ENCODE peak calls at places on chromosomes 3 and 15, in ten cellular contexts. V is WTC11; R is astrocyte of the spinal cord; U is uterus; H is lower lobe of right lung; E is glutamatergic neuron; G is neural crest cell; Z is left ventricle myocardium inferior; J is CD4-positive, alpha-beta T cell; F is mucosa of descending colon. C is an unnamed sample.

GRCh38 chr3:58724376-58724775 is 57.8 kb upstream of the FAM3D start:
- DNase-seq in V (no peak), R (no peak), U (no peak), H (no peak), E (no peak), G (no peak), Z (no peak), J (no peak), F (no peak), C (no peak)

GRCh38 chr3:11653298-11654055 is 9.8 kb upstream of the VGLL4 start:
- DNase-seq in V (no peak), R (no peak), U (no peak), H (no peak), E (no peak), G (no peak), Z (no peak), J (no peak), F (no peak), C (no peak)

GRCh38 chr15:95581595-95581994 is 748.9 kb upstream of the NR2F2 start:
- DNase-seq in V (no peak), R (no peak), U (no peak), H (no peak), E (no peak), G (no peak), Z (no peak), J (no peak), F (no peak), C (no peak)

GRCh38 chr3:74469151-74469550 is 145.3 kb downstream of the CNTN3 start:
- DNase-seq in V (no peak), R (no peak), U (no peak), H (no peak), E (no peak), G (no peak), Z (no peak), J (no peak), F (no peak), C (no peak)

GRCh38 chr3:150077581-150078247 is 107.0 kb upstream of the PFN2 start:
- DNase-seq in V (no peak), R (no peak), U (no peak), H (no peak), E (no peak), G (no peak), Z (no peak), J (no peak), F (no peak), C (peak)

GRCh38 chr15:55434989-55435825 is 26.9 kb downstream of the PIERCE2 start:
- DNase-seq in V (no peak), R (peak), U (no peak), H (no peak), E (no peak), G (no peak), Z (no peak), J (no peak), F (no peak), C (peak)

GRCh38 chr3:7607083-7607482 is 746.2 kb downstream of the GRM7 start:
- DNase-seq in V (no peak), R (no peak), U (no peak), H (no peak), E (no peak), G (no peak), Z (no peak), J (no peak), F (no peak), C (no peak)

GRCh38 chr15:69802432-69802831 is 295.3 kb downstream of the TLE3 start:
- DNase-seq in V (no peak), R (no peak), U (no peak), H (no peak), E (no peak), G (no peak), Z (no peak), J (no peak), F (no peak), C (no peak)

GRCh38 chr3:20563236-20563635 is 377.2 kb upstream of the SGO1 start:
- DNase-seq in V (no peak), R (no peak), U (no peak), H (no peak), E (no peak), G (no peak), Z (no peak), J (no peak), F (no peak), C (no peak)

GRCh38 chr15:69957175-69957574 is 140.5 kb downstream of the TLE3 start:
- DNase-seq in V (no peak), R (no peak), U (no peak), H (no peak), E (no peak), G (no peak), Z (no peak), J (no peak), F (no peak), C (no peak)

GRCh38 chr3:115660646-115661442 is 37.5 kb downstream of the GAP43 start:
- DNase-seq in V (no peak), R (no peak), U (no peak), H (no peak), E (no peak), G (no peak), Z (peak), J (no peak), F (no peak), C (no peak)

GRCh38 chr3:193798097-193798496 is 205.1 kb downstream of the OPA1 start:
- DNase-seq in V (no peak), R (no peak), U (no peak), H (no peak), E (no peak), G (no peak), Z (no peak), J (no peak), F (no peak), C (peak)

GRCh38 chr3:30858894-30859389 is 35.5 kb downstream of the GADL1 start:
- DNase-seq in V (no peak), R (no peak), U (no peak), H (no peak), E (no peak), G (no peak), Z (no peak), J (no peak), F (no peak), C (no peak)

GRCh38 chr15:65512189-65512588 is 5.3 kb downstream of the DPP8 start:
- DNase-seq in V (no peak), R (no peak), U (no peak), H (no peak), E (no peak), G (no peak), Z (no peak), J (no peak), F (no peak), C (no peak)

GRCh38 chr3:161163297-161163696 is 57.8 kb upstream of the NMD3 start:
- DNase-seq in V (no peak), R (peak), U (no peak), H (no peak), E (no peak), G (no peak), Z (no peak), J (no peak), F (no peak), C (peak)

GRCh38 chr3:191085091-191085490 is 114.0 kb upstream of the OSTN start:
- DNase-seq in V (no peak), R (peak), U (no peak), H (no peak), E (no peak), G (no peak), Z (no peak), J (no peak), F (no peak), C (peak)

GRCh38 chr15:71448688-71449114 is 333.4 kb downstream of the THSD4 start:
- DNase-seq in V (peak), R (peak), U (peak), H (no peak), E (peak), G (peak), Z (no peak), J (no peak), F (no peak), C (peak)

GRCh38 chr3:141448606-141449216 is 38.1 kb upstream of the RASA2 start:
- DNase-seq in V (no peak), R (peak), U (no peak), H (no peak), E (no peak), G (no peak), Z (no peak), J (no peak), F (no peak), C (peak)

GRCh38 chr15:71588746-71589145 is 221.6 kb upstream of the NR2E3 start:
- DNase-seq in V (no peak), R (peak), U (no peak), H (no peak), E (no peak), G (no peak), Z (no peak), J (no peak), F (no peak), C (peak)

GRCh38 chr15:68557469-68558317 is 21.1 kb upstream of the CORO2B start:
- DNase-seq in V (no peak), R (no peak), U (peak), H (no peak), E (no peak), G (no peak), Z (no peak), J (no peak), F (no peak), C (no peak)

GRCh38 chr3:49386056-49386756 is 25.6 kb downstream of the RHOA start:
- DNase-seq in V (no peak), R (no peak), U (no peak), H (no peak), E (no peak), G (no peak), Z (no peak), J (no peak), F (no peak), C (no peak)

GRCh38 chr3:113070226-113071220 is 79.7 kb downstream of the GTPBP8 start:
- DNase-seq in V (no peak), R (peak), U (no peak), H (no peak), E (no peak), G (no peak), Z (no peak), J (no peak), F (no peak), C (peak)

GRCh38 chr3:55824406-55824805 is 337.3 kb upstream of the WNT5A start:
- DNase-seq in V (no peak), R (no peak), U (no peak), H (no peak), E (no peak), G (no peak), Z (no peak), J (no peak), F (no peak), C (no peak)

GRCh38 chr3:107392549-107393165 is 15.4 kb downstream of the CCDC54 start:
- DNase-seq in V (no peak), R (peak), U (no peak), H (no peak), E (no peak), G (no peak), Z (no peak), J (no peak), F (no peak), C (peak)

GRCh38 chr3:175342196-175342595 is 483.1 kb downstream of the NAALADL2 start:
- DNase-seq in V (no peak), R (no peak), U (no peak), H (no peak), E (no peak), G (no peak), Z (no peak), J (no peak), F (no peak), C (no peak)

GRCh38 chr3:124780767-124781485 is 50.7 kb downstream of the UMPS start:
- DNase-seq in V (no peak), R (peak), U (peak), H (peak), E (no peak), G (no peak), Z (peak), J (no peak), F (peak), C (peak)

GRCh38 chr15:100493213-100493612 is 35.5 kb downstream of the CERS3 start:
- DNase-seq in V (no peak), R (no peak), U (no peak), H (no peak), E (no peak), G (no peak), Z (no peak), J (no peak), F (no peak), C (no peak)

GRCh38 chr3:135513106-135514063 is 452.1 kb upstream of the PPP2R3A start:
- DNase-seq in V (no peak), R (peak), U (no peak), H (no peak), E (no peak), G (no peak), Z (no peak), J (no peak), F (no peak), C (peak)

GRCh38 chr3:62211675-62212429 is 161.5 kb downstream of the FEZF2 start:
- DNase-seq in V (no peak), R (peak), U (no peak), H (no peak), E (no peak), G (no peak), Z (no peak), J (no peak), F (no peak), C (no peak)

DNA sequence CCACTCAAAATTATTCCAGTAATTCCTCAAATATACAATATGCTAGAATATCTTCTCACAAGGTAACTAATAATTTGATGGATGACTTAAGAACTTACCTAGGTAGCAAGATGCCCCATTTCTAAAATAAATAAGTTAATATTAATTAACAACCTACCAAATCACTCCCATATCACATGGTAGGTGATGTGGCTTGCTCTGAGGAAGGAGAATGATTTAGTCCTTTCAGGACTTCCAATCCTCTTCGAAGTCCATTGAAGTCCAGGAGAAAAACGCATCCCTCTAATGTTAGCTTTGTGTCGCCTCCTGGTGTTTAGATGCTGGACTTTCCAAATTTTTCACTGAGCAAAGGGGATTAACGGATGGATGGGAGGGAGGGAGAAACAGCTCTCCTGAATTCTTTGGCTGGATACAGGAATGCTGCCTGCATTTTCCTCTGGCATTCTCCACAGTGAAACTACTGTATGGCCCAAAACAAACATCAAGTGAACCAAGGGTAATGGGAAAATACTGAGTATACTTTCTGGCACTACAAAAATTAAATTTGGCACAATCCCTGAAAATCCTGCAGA is 58.6 kb downstream of the PRICKLE2 start:
- DNase-seq in V (peak), R (no peak), U (no peak), H (no peak), E (no peak), G (no peak), Z (no peak), J (no peak), F (no peak), C (peak)
- TF ChIP-seq CTCF in V (peak), R (peak), U (no peak), H (no peak), E (peak), G (peak), Z (peak), J (no peak), F (no peak), C (peak)

GRCh38 chr3:52295809-52296208 is 8.2 kb downstream of the GLYCTK start:
- DNase-seq in V (no peak), R (no peak), U (no peak), H (peak), E (no peak), G (no peak), Z (no peak), J (no peak), F (peak), C (no peak)

GRCh38 chr3:52299247-52299657 is 11.6 kb downstream of the GLYCTK start:
- DNase-seq in V (no peak), R (no peak), U (no peak), H (no peak), E (no peak), G (peak), Z (no peak), J (no peak), F (no peak), C (no peak)

GRCh38 chr3:52297242-52298146 is 9.9 kb downstream of the GLYCTK start:
- DNase-seq in V (no peak), R (no peak), U (no peak), H (no peak), E (no peak), G (no peak), Z (no peak), J (no peak), F (peak), C (no peak)

GRCh38 chr3:52299815-52300611 is 12.4 kb downstream of the GLYCTK start:
- DNase-seq in V (peak), R (peak), U (peak), H (peak), E (no peak), G (peak), Z (peak), J (no peak), F (no peak), C (peak)

GRCh38 chr3:52298147-52299098 is 10.8 kb downstream of the GLYCTK start:
- DNase-seq in V (peak), R (no peak), U (no peak), H (no peak), E (no peak), G (no peak), Z (no peak), J (no peak), F (peak), C (no peak)
- TF ChIP-seq CTCF in V (no peak), R (no peak), U (no peak), H (no peak), E (no peak), G (no peak), Z (no peak), J (no peak), F (no peak), C (no peak)

GRCh38 chr3:117736851-117737250 is 1027.3 kb downstream of the TUSC7 start:
- DNase-seq in V (no peak), R (peak), U (no peak), H (no peak), E (no peak), G (no peak), Z (no peak), J (no peak), F (no peak), C (peak)
- TF ChIP-seq CTCF in V (no peak), R (no peak), U (no peak), H (no peak), E (no peak), G (no peak), Z (no peak), J (no peak), F (no peak), C (no peak)

GRCh38 chr15:90611157-90611556 is 81.4 kb downstream of the CRTC3 start:
- DNase-seq in V (no peak), R (no peak), U (no peak), H (no peak), E (no peak), G (no peak), Z (no peak), J (no peak), F (no peak), C (no peak)
- TF ChIP-seq CTCF in V (no peak), R (no peak), U (no peak), H (no peak), E (no peak), G (no peak), Z (no peak), J (no peak), F (no peak), C (no peak)

GRCh38 chr15:74121858-74122257 is 8.5 kb upstream of the ISLR2 start:
- DNase-seq in V (no peak), R (no peak), U (no peak), H (no peak), E (no peak), G (no peak), Z (no peak), J (no peak), F (no peak), C (no peak)

GRCh38 chr15:74122403-74123130 is 7.8 kb upstream of the ISLR2 start:
- DNase-seq in V (no peak), R (no peak), U (no peak), H (no peak), E (no peak), G (no peak), Z (no peak), J (no peak), F (no peak), C (no peak)

GRCh38 chr15:74123131-74123429 is 7.3 kb upstream of the ISLR2 start:
- DNase-seq in V (peak), R (no peak), U (no peak), H (no peak), E (no peak), G (no peak), Z (no peak), J (no peak), F (no peak), C (no peak)

GRCh38 chr15:74121040-74121439 is 9.3 kb upstream of the ISLR2 start:
- DNase-seq in V (no peak), R (no peak), U (no peak), H (no peak), E (no peak), G (no peak), Z (no peak), J (no peak), F (no peak), C (no peak)

GRCh38 chr15:74120426-74120825 is 10.0 kb upstream of the ISLR2 start:
- DNase-seq in V (no peak), R (no peak), U (no peak), H (no peak), E (no peak), G (no peak), Z (no peak), J (no peak), F (no peak), C (no peak)
- TF ChIP-seq CTCF in V (no peak), R (no peak), U (no peak), H (no peak), E (no peak), G (no peak), Z (no peak), J (no peak), F (no peak), C (no peak)

DNA sequence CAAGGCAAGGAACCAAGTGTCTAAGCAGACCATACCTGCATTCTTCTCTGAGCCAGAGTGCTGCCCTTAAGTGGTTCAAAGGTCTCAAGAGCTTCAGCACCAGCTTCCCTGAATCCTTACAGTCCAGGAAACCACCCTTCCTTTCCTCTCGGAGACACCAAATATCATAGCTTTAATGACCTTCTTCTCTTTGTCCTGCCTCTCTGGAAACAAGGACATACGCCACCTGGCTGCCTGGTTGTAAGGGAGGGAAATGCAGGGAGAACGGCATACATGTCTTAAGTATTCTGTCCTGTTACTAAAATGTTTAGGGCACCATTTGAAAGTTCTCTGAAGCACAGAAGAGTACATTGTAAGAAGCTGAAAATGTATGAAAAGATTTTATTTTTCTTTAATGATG is 155.6 kb upstream of the ARRDC4 start:
- DNase-seq in V (no peak), R (no peak), U (no peak), H (no peak), E (no peak), G (no peak), Z (no peak), J (no peak), F (no peak), C (no peak)
- TF ChIP-seq CTCF in V (no peak), R (no peak), U (no peak), H (no peak), E (no peak), G (no peak), Z (no peak), J (no peak), F (no peak), C (no peak)

DNA sequence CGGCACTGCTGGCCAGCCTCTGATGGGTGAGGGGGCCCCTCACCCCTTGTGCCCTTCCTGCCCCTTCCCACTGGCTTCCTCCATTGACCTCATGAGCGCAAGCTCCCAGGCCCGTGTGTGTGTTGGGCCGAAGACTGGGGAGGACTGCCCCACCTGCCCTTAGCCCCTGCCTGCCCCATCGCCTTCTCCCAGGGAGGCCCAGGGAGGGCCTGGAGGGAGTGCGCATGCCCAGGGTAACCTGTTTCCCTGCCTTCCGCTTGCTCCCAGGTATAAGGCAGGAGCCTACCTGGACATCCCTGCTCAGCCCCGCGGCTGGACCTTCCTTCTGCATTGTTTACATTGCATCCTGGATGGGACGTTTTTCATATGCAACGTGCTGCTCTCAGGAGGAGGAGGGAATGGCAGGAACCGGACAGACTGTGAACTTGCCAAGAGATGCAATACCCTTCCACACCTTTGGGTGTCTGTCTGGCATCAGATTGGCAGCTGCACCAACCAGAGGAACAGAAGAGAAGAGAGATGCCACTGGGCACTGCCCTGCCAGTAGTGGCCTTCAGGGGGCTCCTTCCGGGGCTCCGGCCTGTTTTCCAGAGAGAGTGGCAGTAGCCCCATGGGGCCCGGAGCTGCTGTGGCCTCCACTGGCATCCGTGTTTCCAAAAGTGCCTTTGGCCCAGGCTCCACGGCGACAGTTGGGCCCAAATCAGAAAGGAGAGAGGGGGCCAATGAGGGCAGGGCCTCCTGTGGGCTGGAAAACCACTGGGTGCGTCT is 8.8 kb downstream of the DLL4 start:
- DNase-seq in V (no peak), R (no peak), U (no peak), H (no peak), E (no peak), G (no peak), Z (no peak), J (no peak), F (no peak), C (no peak)
- TF ChIP-seq CTCF in V (no peak), R (peak), U (no peak), H (peak), E (peak), G (peak), Z (peak), J (peak), F (no peak), C (peak)

C was measured in fibroblast of pulmonary artery.